ENCODE peak calls at places on chromosomes 6 and 20, in eight cellular contexts. R is Peyer's patch, G is upper lobe of left lung, L is ovary, W is body of pancreas, E is GM12891, J is GM12892, A is uterus. C is an unnamed sample.

GRCh38 chr6:43951756-43952675 is 175.2 kb downstream of the MRPL14 start:
- DNase-seq in G (no peak), R (no peak), L (no peak), A (peak; percentile 11), E (no peak), J (no peak), W (no peak), C (no peak)

GRCh38 chr20:6184086-6184485 is 61.3 kb upstream of the FERMT1 start:
- DNase-seq in W (no peak), E (no peak), A (no peak), R (no peak), G (no peak), L (no peak), J (no peak), C (no peak)

GRCh38 chr6:130852844-130853554 is 25.8 kb downstream of the SMLR1 start:
- DNase-seq in G (no peak), J (no peak), E (no peak), A (no peak), L (no peak), R (no peak), W (no peak), C (no peak)

GRCh38 chr6:148035763-148036390 is 306.8 kb upstream of the SASH1 start:
- DNase-seq in A (no peak), W (no peak), L (no peak), E (no peak), J (no peak), R (no peak), G (no peak), C (no peak)

GRCh38 chr6:84428300-84428907 is 201.0 kb upstream of the CEP162 start:
- DNase-seq in G (peak; percentile 31), R (peak; percentile 45), L (no peak), J (no peak), A (peak; percentile 19), E (no peak), W (peak; percentile 19), C (peak; percentile 45)

GRCh38 chr6:38720295-38720694 is 5.2 kb downstream of the DNAH8 start:
- DNase-seq in G (no peak), A (no peak), W (no peak), R (no peak), L (no peak), J (no peak), E (no peak), C (peak; percentile 10)

GRCh38 chr6:10338151-10338550 is 76.7 kb downstream of the TFAP2A start:
- DNase-seq in W (no peak), L (no peak), E (no peak), R (no peak), J (no peak), A (no peak), G (no peak), C (no peak)

GRCh38 chr6:139184050-139184826 is 49.4 kb downstream of the HECA start:
- DNase-seq in L (no peak), W (no peak), A (no peak), R (no peak), G (no peak), E (no peak), J (no peak), C (no peak)

GRCh38 chr6:24492475-24492874 is 2.3 kb upstream of the ALDH5A1 start:
- DNase-seq in J (no peak), W (peak; percentile 25), G (no peak), A (no peak), R (no peak), L (no peak), E (no peak), C (peak; percentile 7)

GRCh38 chr20:44643154-44643519 is 8.4 kb downstream of the ADA start:
- DNase-seq in L (no peak), A (no peak), W (no peak), G (no peak), E (no peak), R (no peak), J (no peak), C (no peak)

GRCh38 chr20:44646023-44646640 is 5.4 kb downstream of the ADA start:
- DNase-seq in L (no peak), A (no peak), E (no peak), R (peak; percentile 57), G (no peak), W (no peak), J (no peak), C (peak; percentile 80)

GRCh38 chr20:44643596-44644383 is 7.7 kb downstream of the ADA start:
- DNase-seq in R (peak; percentile 76), W (peak; percentile 47), J (no peak), G (peak; percentile 72), L (peak; percentile 52), A (peak; percentile 52), E (no peak), C (peak; percentile 80)

GRCh38 chr20:44642203-44643153 is 9.0 kb downstream of the ADA start:
- DNase-seq in J (peak; percentile 61), W (peak; percentile 77), R (peak; percentile 85), A (peak; percentile 75), G (peak; percentile 80), E (no peak), L (peak; percentile 64), C (peak; percentile 82)

GRCh38 chr20:44644384-44645131 is 6.9 kb downstream of the ADA start:
- DNase-seq in A (no peak), L (no peak), W (no peak), R (peak; percentile 61), J (no peak), G (no peak), E (no peak), C (no peak)
- TF ChIP-seq POLR2A in A (no peak), L (no peak), W (no peak), R (no peak), J (peak; percentile 33), G (no peak), E (no peak), C (no peak)

GRCh38 chr20:38995536-38996044 is 33.4 kb downstream of the DHX35 start:
- DNase-seq in R (no peak), J (no peak), W (no peak), A (no peak), G (no peak), L (no peak), E (no peak), C (no peak)

GRCh38 chr20:38999217-38999616 is 37.1 kb downstream of the DHX35 start:
- DNase-seq in J (no peak), L (no peak), A (no peak), G (no peak), R (no peak), W (no peak), E (no peak), C (no peak)

GRCh38 chr20:38999965-39000910 is 38.1 kb downstream of the DHX35 start:
- DNase-seq in E (no peak), G (no peak), L (no peak), W (no peak), J (no peak), A (no peak), R (no peak), C (no peak)

GRCh38 chr20:38991814-38992593 is 29.9 kb downstream of the DHX35 start:
- DNase-seq in W (no peak), G (no peak), E (no peak), J (no peak), A (no peak), L (no peak), R (no peak), C (no peak)

DNA sequence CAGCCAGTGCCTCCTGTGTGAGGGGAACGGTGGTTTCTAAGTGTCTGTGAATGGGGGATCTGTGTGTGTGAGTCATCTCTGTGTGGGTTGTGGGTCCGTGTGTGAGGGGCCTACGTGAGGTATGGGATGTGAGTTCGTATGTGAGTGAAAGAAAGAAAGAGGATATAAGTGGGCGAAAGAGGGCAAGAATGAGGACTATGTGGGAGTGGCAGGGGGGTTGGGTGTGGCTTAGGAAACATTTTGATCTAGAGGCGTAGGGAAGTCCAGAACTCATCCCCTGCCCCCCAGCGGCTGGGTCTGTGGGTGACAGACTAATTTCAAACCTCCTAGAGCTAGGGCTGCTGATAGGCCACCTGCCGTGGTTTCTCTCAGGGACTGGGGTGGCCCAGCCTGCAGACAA is 35.5 kb downstream of the DHX35 start:
- DNase-seq in L (no peak), G (no peak), E (peak; percentile 42), A (no peak), J (peak; percentile 55), R (peak; percentile 50), W (no peak), C (no peak)
- TF ChIP-seq POLR2A in L (no peak), G (no peak), E (no peak), A (no peak), J (no peak), R (no peak), W (no peak), C (no peak)

GRCh38 chr6:7108196-7108963 is 619 bp downstream of the RREB1 start:
- DNase-seq in W (peak; percentile 54), J (peak; percentile 41), G (peak; percentile 57), L (peak; percentile 60), A (peak; percentile 63), R (peak; percentile 76), E (no peak), C (peak; percentile 49)
- TF ChIP-seq POLR2A in W (peak; percentile 19), J (no peak), G (peak; percentile 33), L (no peak), A (peak; percentile 13), R (no peak), E (peak; percentile 21), C (no peak)

DNA sequence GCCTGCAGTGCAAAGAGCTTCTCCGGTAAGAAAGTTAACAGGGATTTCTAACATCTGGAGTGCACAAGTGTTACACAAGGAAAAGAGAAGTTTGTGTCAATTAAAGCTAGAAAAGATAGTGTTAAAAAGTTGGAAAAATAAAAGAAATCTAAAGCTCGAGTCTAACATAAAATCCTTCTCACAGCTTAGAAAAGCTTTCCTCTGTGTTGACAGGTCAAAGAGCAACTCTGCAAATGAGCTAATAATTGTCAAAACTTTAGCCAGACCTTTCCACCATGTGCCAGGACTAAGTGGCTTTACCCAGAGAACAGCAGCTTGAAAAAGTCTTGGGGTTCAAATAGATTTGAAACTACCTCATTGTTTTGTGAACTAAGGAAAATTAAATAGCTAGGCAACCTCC is 14.8 kb downstream of the PTPRK start:
- DNase-seq in G (no peak), A (no peak), W (no peak), E (no peak), J (no peak), R (no peak), L (no peak), C (no peak)
- TF ChIP-seq POLR2A in G (no peak), A (no peak), W (no peak), E (no peak), J (no peak), R (no peak), L (no peak), C (no peak)

GRCh38 chr20:33992923-33993799 is 550 bp upstream of the RALY start:
- DNase-seq in R (peak; percentile 100), G (peak; percentile 99), L (peak; percentile 100), A (peak; percentile 100), W (peak; percentile 99), E (peak; percentile 85), J (peak; percentile 86), C (peak; percentile 99)
- TF ChIP-seq POLR2A in R (peak; percentile 83), G (peak; percentile 78), L (peak; percentile 49), A (peak; percentile 58), W (peak; percentile 66), E (peak; percentile 88), J (peak; percentile 91), C (peak; percentile 88)